ENCODE peak calls at places on chromosomes 12 and 14, in six cellular contexts. G is CD8-positive, alpha-beta memory T cell; O is ovary; T is psoas muscle; C is CD8-positive, alpha-beta T cell; Y is cardiac muscle cell. U is an unnamed sample.
A peak's percentile ranks its signal among the peaks of the same experiment; 100 is the strongest.

GRCh38 chr14:102282751-102283465 is 22.1 kb downstream of the MOK start:
- DNase-seq in Y (no peak), G (no peak), O (no peak), C (no peak), T (no peak), U (no peak)

GRCh38 chr12:98424726-98425401 is 90.5 kb upstream of the TMPO start:
- DNase-seq in G (peak; percentile 12), C (peak; percentile 65), T (peak; percentile 56), O (peak; percentile 69), Y (peak; percentile 80), U (peak; percentile 93)

GRCh38 chr12:95545731-95546490 is 5.4 kb downstream of the USP44 start:
- DNase-seq in T (no peak), G (no peak), O (no peak), C (no peak), Y (no peak), U (no peak)

GRCh38 chr14:102799684-102800562 is 22.7 kb downstream of the TRAF3 start:
- DNase-seq in T (no peak), G (no peak), Y (no peak), O (no peak), C (no peak), U (peak; percentile 72)

GRCh38 chr14:99129211-99129696 is 142.7 kb downstream of the BCL11B start:
- DNase-seq in Y (no peak), G (no peak), C (peak; percentile 27), T (no peak), O (no peak), U (no peak)

GRCh38 chr12:60194682-60195081 is 598.9 kb downstream of the SLC16A7 start:
- DNase-seq in T (no peak), G (no peak), Y (no peak), O (no peak), C (no peak), U (peak; percentile 50)

GRCh38 chr12:76158518-76159321 is 74.2 kb upstream of the NAP1L1 start:
- DNase-seq in C (peak; percentile 62), T (peak; percentile 53), G (peak; percentile 26), Y (peak; percentile 62), O (no peak), U (peak; percentile 70)

GRCh38 chr12:123105427-123105826 is 45.5 kb downstream of the PITPNM2 start:
- DNase-seq in O (no peak), C (no peak), T (no peak), Y (no peak), G (no peak), U (peak; percentile 24)

GRCh38 chr12:94134226-94134795 is 14.1 kb upstream of the PLXNC1 start:
- DNase-seq in T (no peak), C (no peak), G (no peak), O (no peak), Y (peak; percentile 62), U (peak; percentile 72)

GRCh38 chr14:91573894-91574837 is 64.1 kb upstream of the PPP4R3A start:
- DNase-seq in G (peak; percentile 57), O (no peak), C (peak; percentile 64), Y (peak; percentile 75), T (peak; percentile 48), U (peak; percentile 24)

GRCh38 chr14:89926709-89927108 is 27.8 kb downstream of the EFCAB11 start:
- DNase-seq in T (no peak), C (no peak), G (no peak), O (no peak), Y (no peak), U (peak; percentile 75)

GRCh38 chr12:105317453-105317852 is 13.0 kb upstream of the C12orf75 start:
- DNase-seq in O (no peak), Y (no peak), C (no peak), T (no peak), G (no peak), U (no peak)

GRCh38 chr12:75628511-75628910 is 117.1 kb upstream of the KRR1 start:
- DNase-seq in Y (no peak), T (no peak), C (no peak), O (no peak), G (no peak), U (no peak)

GRCh38 chr12:98221243-98221808 is 294.1 kb upstream of the TMPO start:
- DNase-seq in T (no peak), Y (no peak), O (no peak), C (no peak), G (no peak), U (no peak)

GRCh38 chr12:92629349-92630065 is 73.3 kb upstream of the PLEKHG7 start:
- DNase-seq in G (no peak), Y (peak; percentile 48), T (no peak), O (no peak), C (no peak), U (peak; percentile 24)

GRCh38 chr14:75229923-75230792 is 48.5 kb upstream of the FOS start:
- DNase-seq in O (no peak), C (peak; percentile 71), T (peak; percentile 62), Y (no peak), G (peak; percentile 52), U (peak; percentile 82)

GRCh38 chr12:50981319-50982239 is 29.2 kb downstream of the HIGD1C start:
- DNase-seq in O (no peak), Y (no peak), T (no peak), G (no peak), C (no peak), U (no peak)

GRCh38 chr14:66163023-66163422 is 323.1 kb upstream of the CCDC196 start:
- DNase-seq in O (no peak), Y (no peak), C (no peak), G (no peak), T (no peak), U (no peak)

DNA sequence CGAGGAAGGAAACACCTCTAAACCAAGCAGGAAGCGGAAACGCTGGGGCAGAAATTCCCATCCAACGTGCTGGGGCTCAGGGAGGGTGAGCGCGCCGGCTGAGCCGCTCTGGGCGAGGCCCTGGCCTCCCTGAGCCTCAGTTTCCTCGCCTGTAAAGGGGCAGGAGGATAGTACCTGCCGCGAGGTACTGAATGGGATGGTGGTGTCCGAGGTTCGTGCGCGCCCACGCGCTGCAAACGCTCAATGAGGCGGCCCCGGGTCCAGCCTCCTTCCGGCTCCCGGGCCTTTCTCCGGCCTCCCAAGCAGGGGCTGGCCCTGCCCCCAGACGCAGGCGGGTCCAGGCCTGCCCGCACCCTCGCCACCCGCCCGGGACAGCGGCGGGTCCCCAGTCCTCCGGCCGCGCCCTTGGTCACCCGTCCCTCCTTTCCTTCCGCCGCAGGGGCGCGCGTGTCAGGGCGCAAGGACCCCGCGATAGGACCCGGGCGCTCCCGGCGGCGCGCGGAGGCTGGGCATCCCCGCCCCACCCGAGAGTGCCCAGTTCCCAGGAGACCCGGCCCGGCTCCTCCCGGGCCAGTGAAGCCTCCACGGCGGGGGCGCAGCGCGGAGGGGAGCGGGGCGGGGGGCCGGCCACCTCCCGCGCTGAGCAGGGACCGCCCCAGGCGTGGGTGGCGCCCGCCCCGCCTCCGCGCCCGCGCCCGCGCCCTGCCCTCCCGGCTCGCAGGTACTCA is 533 bp downstream of the BEGAIN start:
- DNase-seq in O (peak; percentile 9), Y (peak; percentile 15), G (no peak), T (peak; percentile 34), C (no peak), U (no peak)
- H3K4me3 ChIP-seq in O (peak overlapping the region; percentile 34), Y (peak overlapping the region; percentile 44), G (peak overlapping the region; percentile 39), T (peak overlapping the region; percentile 60), C (peak overlapping the region; percentile 41), U (peak overlapping the region; percentile 41)

GRCh38 chr12:52307836-52308806 is 13.1 kb downstream of the KRT83 start:
- DNase-seq in G (no peak), C (no peak), Y (peak; percentile 82), T (peak; percentile 89), O (no peak), U (peak; percentile 23)
- H3K4me3 ChIP-seq in G (no peak overlapping the region), C (no peak overlapping the region), Y (peak overlapping the region; percentile 22), T (peak overlapping the region; percentile 69), O (no peak overlapping the region), U (peak overlapping the region; percentile 45)

GRCh38 chr12:57518920-57519757 is 1.2 kb downstream of the DDIT3 start:
- DNase-seq in G (no peak), Y (no peak), C (no peak), O (peak; percentile 58), T (peak; percentile 76), U (peak; percentile 68)
- H3K4me3 ChIP-seq in G (peak overlapping the region; percentile 87), Y (peak overlapping the region; percentile 80), C (peak overlapping the region; percentile 94), O (peak overlapping the region; percentile 85), T (peak overlapping the region; percentile 96), U (peak overlapping the region; percentile 87)

GRCh38 chr12:41189395-41190251 is 1.5 kb downstream of the PDZRN4 start:
- DNase-seq in O (peak; percentile 29), Y (peak; percentile 39), G (no peak), C (no peak), T (no peak), U (no peak)

GRCh38 chr12:41185946-41186345 is 2.2 kb upstream of the PDZRN4 start:
- DNase-seq in O (no peak), Y (no peak), C (no peak), G (no peak), T (no peak), U (no peak)

GRCh38 chr12:41188058-41188840 is at the start of gene PDZRN4:
- DNase-seq in G (no peak), O (peak; percentile 48), Y (peak; percentile 58), T (peak; percentile 49), C (no peak), U (no peak)

GRCh38 chr12:41190360-41190759 is 2.2 kb downstream of the PDZRN4 start:
- DNase-seq in O (peak; percentile 51), G (no peak), C (no peak), Y (peak; percentile 65), T (no peak), U (peak; percentile 3)

GRCh38 chr12:41188841-41189394 is 798 bp downstream of the PDZRN4 start:
- DNase-seq in T (no peak), G (no peak), C (no peak), O (peak; percentile 20), Y (no peak), U (no peak)
- H3K4me3 ChIP-seq in T (peak overlapping the region; percentile 42), G (no peak overlapping the region), C (no peak overlapping the region), O (peak overlapping the region; percentile 52), Y (peak overlapping the region; percentile 57), U (no peak overlapping the region)

GRCh38 chr14:61703342-61704129 is 8.2 kb downstream of the HIF1A start:
- DNase-seq in Y (no peak), O (no peak), C (no peak), T (no peak), G (no peak), U (peak; percentile 33)

GRCh38 chr14:61706096-61706690 is 10.9 kb downstream of the HIF1A start:
- DNase-seq in G (no peak), Y (no peak), C (no peak), O (no peak), T (no peak), U (peak; percentile 44)

GRCh38 chr14:61705017-61705416 is 9.7 kb downstream of the HIF1A start:
- DNase-seq in O (no peak), C (no peak), T (no peak), G (no peak), Y (no peak), U (no peak)

GRCh38 chr14:61701946-61702345 is 6.6 kb downstream of the HIF1A start:
- DNase-seq in Y (no peak), O (no peak), C (no peak), G (no peak), T (no peak), U (peak; percentile 39)

GRCh38 chr14:61704554-61704953 is 9.2 kb downstream of the HIF1A start:
- DNase-seq in G (no peak), Y (no peak), C (no peak), T (no peak), O (no peak), U (peak; percentile 53)
- H3K4me3 ChIP-seq in G (no peak overlapping the region), Y (no peak overlapping the region), C (no peak overlapping the region), T (no peak overlapping the region), O (no peak overlapping the region), U (peak overlapping the region; percentile 71)